ENCODE peak calls at places on chromosome X, in nine cellular contexts. S is fibroblast of pulmonary artery, X is BJ, C is astrocyte of the spinal cord, N is AG09319, G is kidney, B is SK-N-SH, R is endothelial cell, P is LNCaP clone FGC. J is an unnamed sample.

GRCh38 chrX:152028611-152029010 is 54.1 kb upstream of the GABRE start:
- DNase-seq in S (no peak), X (no peak), C (no peak), N (no peak), G (no peak), B (no peak), R (no peak), P (no peak), J (no peak)

GRCh38 chrX:130228871-130229270 is 39.8 kb downstream of the ZNF280C start:
- DNase-seq in S (no peak), X (no peak), C (no peak), N (no peak), G (no peak), B (no peak), R (no peak), P (no peak), J (no peak)

GRCh38 chrX:74521961-74522833 is 92.2 kb downstream of the RLIM start:
- DNase-seq in S (peak), X (peak), C (peak), N (peak), G (no peak), B (peak), R (no peak), P (no peak), J (peak)

GRCh38 chrX:53992589-53992988 is 51.7 kb downstream of the PHF8 start:
- DNase-seq in S (no peak), X (no peak), C (no peak), N (no peak), G (no peak), B (no peak), R (no peak), P (no peak), J (no peak)

GRCh38 chrX:84501798-84502628 is at the start of gene HDX:
- DNase-seq in S (peak), X (peak), C (peak), N (peak), G (peak), B (peak), R (peak), P (peak), J (peak)

GRCh38 chrX:100647739-100648138 is 3.7 kb downstream of the SRPX2 start:
- DNase-seq in S (peak), X (no peak), C (no peak), N (no peak), G (no peak), B (no peak), R (no peak), P (no peak), J (no peak)

GRCh38 chrX:19571708-19572107 is 56.4 kb upstream of the MAP3K15 start:
- DNase-seq in S (no peak), X (no peak), C (no peak), N (no peak), G (no peak), B (no peak), R (no peak), P (no peak), J (no peak)

GRCh38 chrX:19739683-19740082 is 147.7 kb downstream of the SH3KBP1 start:
- DNase-seq in S (peak), X (peak), C (peak), N (peak), G (no peak), B (peak), R (peak), P (peak), J (peak)

GRCh38 chrX:13661735-13662536 is 9.0 kb downstream of the TCEANC start:
- DNase-seq in S (no peak), X (no peak), C (no peak), N (no peak), G (no peak), B (no peak), R (no peak), P (no peak), J (no peak)

GRCh38 chrX:56813318-56813837 is 84.3 kb downstream of the NBDY start:
- DNase-seq in S (peak), X (no peak), C (no peak), N (peak), G (no peak), B (no peak), R (no peak), P (no peak), J (peak)

GRCh38 chrX:146707781-146708180 is 101.8 kb upstream of the CXorf51B start:
- DNase-seq in S (no peak), X (no peak), C (no peak), N (no peak), G (no peak), B (no peak), R (no peak), P (no peak), J (no peak)

GRCh38 chrX:31819455-31819854 is 747.6 kb upstream of the FTHL17 start:
- DNase-seq in S (no peak), X (no peak), C (no peak), N (no peak), G (no peak), B (no peak), R (no peak), P (no peak), J (no peak)

GRCh38 chrX:11209798-11210197 is 83.4 kb upstream of the AMELX start:
- DNase-seq in S (peak), X (no peak), C (no peak), N (no peak), G (no peak), B (no peak), R (no peak), P (no peak), J (no peak)

GRCh38 chrX:119573840-119574393 is 446 bp upstream of the UBE2A start:
- DNase-seq in S (peak), X (no peak), C (peak), N (no peak), G (no peak), B (peak), R (peak), P (peak), J (peak)

GRCh38 chrX:103774070-103774642 is 2.5 kb upstream of the PLP1 start:
- DNase-seq in S (peak), X (no peak), C (peak), N (no peak), G (no peak), B (peak), R (no peak), P (peak), J (peak)
- TF ChIP-seq CTCF in S (peak), X (peak), C (peak), N (peak), G (no peak), B (peak), R (no peak), P (peak), J (peak)

DNA sequence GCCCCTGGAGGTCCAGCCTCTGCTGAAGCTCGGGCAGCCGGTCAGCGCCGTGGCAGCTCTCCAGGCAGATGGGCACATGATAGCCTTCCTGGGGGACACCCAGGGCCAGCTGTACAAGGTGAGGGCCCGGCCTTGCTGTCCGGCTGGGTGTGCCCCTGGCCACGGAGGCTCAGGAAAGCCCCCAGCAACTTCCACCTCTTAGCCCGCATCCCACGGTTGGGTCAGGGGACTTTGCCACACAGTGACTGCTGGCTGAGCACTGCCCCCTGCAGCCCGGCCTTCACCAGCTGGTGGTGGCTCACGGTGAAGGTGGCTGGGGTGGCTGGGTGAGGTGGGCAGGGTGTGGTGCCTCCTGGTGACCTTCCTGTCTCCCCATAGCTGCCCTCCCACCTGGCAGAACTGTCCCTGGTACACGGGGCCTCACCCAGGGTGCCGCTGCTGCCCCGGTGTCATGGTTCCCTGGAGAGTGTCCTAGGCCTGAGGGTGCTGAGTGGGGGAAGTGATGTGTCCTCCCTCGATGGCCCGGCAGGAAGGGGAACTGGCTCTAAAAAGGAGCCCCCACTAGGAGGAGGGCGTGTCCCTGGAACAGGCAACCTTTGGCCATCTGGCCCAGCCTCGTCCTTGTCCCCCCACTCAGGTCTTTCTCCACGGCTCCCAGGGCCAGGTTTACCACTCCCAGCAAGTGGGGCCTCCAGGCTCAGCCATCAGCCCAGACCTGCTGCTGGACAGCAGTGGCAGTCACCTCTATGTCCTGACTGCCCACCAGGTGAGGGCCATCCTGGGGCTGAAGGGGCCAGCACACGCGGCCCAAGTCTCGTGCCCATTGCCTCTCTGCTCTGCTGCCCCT is 4.5 kb downstream of the PLXNB3 start:
- DNase-seq in S (no peak), X (no peak), C (no peak), N (no peak), G (peak), B (peak), R (no peak), P (no peak), J (no peak)
- TF ChIP-seq CTCF in S (no peak), X (no peak), C (no peak), N (no peak), G (no peak), B (peak), R (no peak), P (no peak), J (no peak)

DNA sequence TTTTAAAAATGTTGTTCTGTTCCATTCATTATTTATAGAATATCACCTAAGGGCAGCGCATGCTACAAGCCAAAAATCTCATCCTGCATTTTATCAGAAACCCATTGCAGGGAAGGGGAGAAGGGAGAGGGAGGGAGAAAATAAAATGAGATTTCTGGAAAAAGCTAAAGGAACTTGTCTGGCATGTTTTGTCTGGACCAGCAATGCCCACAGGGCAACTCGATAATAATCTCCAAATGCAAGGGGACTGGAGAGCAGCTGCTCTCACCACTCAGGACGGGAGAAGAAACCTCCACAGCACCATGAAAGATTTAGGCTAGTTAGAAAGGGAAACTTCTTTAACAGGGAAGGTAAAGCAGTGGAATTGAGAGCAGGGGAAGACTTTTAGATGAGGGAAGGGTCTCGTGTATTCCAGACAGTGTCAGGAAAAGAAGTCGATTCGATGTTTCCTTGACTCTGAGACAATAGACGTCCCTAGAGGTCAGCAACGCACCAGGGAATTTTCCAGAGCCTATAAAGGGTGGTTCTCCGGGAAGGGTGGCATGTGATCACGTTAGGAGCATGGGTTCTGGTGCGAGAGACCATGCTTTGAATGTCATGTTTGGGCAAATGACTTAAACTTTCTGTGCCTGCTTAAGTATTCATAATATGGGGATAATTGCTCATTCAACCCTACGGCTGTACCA is 132.2 kb upstream of the NDP start:
- DNase-seq in S (no peak), X (no peak), C (no peak), N (no peak), G (no peak), B (peak), R (no peak), P (no peak), J (no peak)
- TF ChIP-seq CTCF in S (no peak), X (no peak), C (no peak), N (no peak), G (no peak), B (no peak), R (no peak), P (no peak), J (no peak)

GRCh38 chrX:102651968-102652744 is 873 bp downstream of the GPRASP1 start:
- DNase-seq in S (peak), X (no peak), C (peak), N (no peak), G (peak), B (peak), R (peak), P (no peak), J (peak)
- TF ChIP-seq CTCF in S (peak), X (peak), C (peak), N (peak), G (peak), B (peak), R (no peak), P (no peak), J (peak)

GRCh38 chrX:43817454-43817853 is 64.8 kb downstream of the MAOB start:
- DNase-seq in S (no peak), X (no peak), C (no peak), N (no peak), G (no peak), B (no peak), R (no peak), P (no peak), J (no peak)

GRCh38 chrX:43813319-43813718 is 68.9 kb downstream of the MAOB start:
- DNase-seq in S (no peak), X (no peak), C (no peak), N (no peak), G (no peak), B (no peak), R (no peak), P (no peak), J (no peak)

GRCh38 chrX:43815209-43815608 is 67.0 kb downstream of the MAOB start:
- DNase-seq in S (peak), X (no peak), C (no peak), N (no peak), G (no peak), B (no peak), R (no peak), P (no peak), J (no peak)

GRCh38 chrX:43809463-43809862 is 72.8 kb downstream of the MAOB start:
- DNase-seq in S (peak), X (no peak), C (peak), N (no peak), G (no peak), B (no peak), R (no peak), P (no peak), J (peak)

GRCh38 chrX:43813898-43814297 is 68.4 kb downstream of the MAOB start:
- DNase-seq in S (peak), X (no peak), C (no peak), N (no peak), G (no peak), B (no peak), R (peak), P (peak), J (peak)
- TF ChIP-seq CTCF in S (peak), X (no peak), C (no peak), N (no peak), G (no peak), B (peak), R (no peak), P (peak), J (no peak)

DNA sequence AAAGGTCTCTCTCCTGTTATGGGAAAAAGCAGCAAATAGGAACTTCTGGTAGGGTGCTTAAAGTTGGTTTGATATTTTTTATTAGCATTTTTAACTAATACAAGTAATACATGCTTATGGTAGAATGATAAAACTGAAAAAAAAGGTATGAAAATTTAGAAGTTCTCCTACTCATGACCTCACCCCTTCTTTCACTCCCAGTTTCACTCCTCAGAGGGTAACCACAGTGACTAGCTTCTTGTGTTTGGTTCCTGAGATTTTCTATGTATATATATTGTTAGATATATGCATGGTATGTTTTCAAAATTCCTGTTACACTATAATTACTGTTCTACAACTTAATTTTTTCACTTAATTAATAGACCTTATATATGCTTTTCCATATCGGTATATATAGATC is 66.5 kb downstream of the AR start:
- DNase-seq in S (no peak), X (no peak), C (no peak), N (no peak), G (no peak), B (no peak), R (no peak), P (no peak), J (no peak)
- TF ChIP-seq CTCF in S (no peak), X (no peak), C (no peak), N (no peak), G (no peak), B (no peak), R (no peak), P (no peak), J (no peak)

GRCh38 chrX:124406294-124407013 is 60.1 kb downstream of the SH2D1A start:
- DNase-seq in S (peak), X (no peak), C (peak), N (peak), G (no peak), B (peak), R (peak), P (peak), J (peak)
- TF ChIP-seq CTCF in S (peak), X (peak), C (peak), N (peak), G (peak), B (peak), R (peak), P (peak), J (peak)

GRCh38 chrX:109632906-109633504 is 8.0 kb upstream of the KCNE5 start:
- DNase-seq in S (peak), X (no peak), C (no peak), N (no peak), G (no peak), B (peak), R (peak), P (no peak), J (peak)

GRCh38 chrX:109638158-109638557 is 13.2 kb upstream of the KCNE5 start:
- DNase-seq in S (no peak), X (no peak), C (no peak), N (no peak), G (no peak), B (no peak), R (no peak), P (no peak), J (no peak)

GRCh38 chrX:109629310-109629709 is 4.3 kb upstream of the KCNE5 start:
- DNase-seq in S (peak), X (no peak), C (peak), N (no peak), G (no peak), B (peak), R (no peak), P (no peak), J (peak)

GRCh38 chrX:109635151-109635550 is 10.2 kb upstream of the KCNE5 start:
- DNase-seq in S (peak), X (no peak), C (peak), N (no peak), G (no peak), B (peak), R (no peak), P (no peak), J (peak)
- TF ChIP-seq CTCF in S (peak), X (peak), C (peak), N (peak), G (no peak), B (peak), R (peak), P (peak), J (peak)

GRCh38 chrX:149992918-149993317 is 54.6 kb upstream of the EOLA2 start:
- DNase-seq in S (no peak), X (no peak), C (no peak), N (no peak), G (no peak), B (no peak), R (no peak), P (no peak), J (no peak)

GRCh38 chrX:149993989-149994388 is 55.7 kb upstream of the EOLA2 start:
- DNase-seq in S (no peak), X (no peak), C (no peak), N (no peak), G (no peak), B (no peak), R (no peak), P (no peak), J (no peak)

GRCh38 chrX:149996515-149996914 is 58.2 kb upstream of the EOLA2 start:
- DNase-seq in S (no peak), X (no peak), C (no peak), N (no peak), G (no peak), B (no peak), R (no peak), P (no peak), J (no peak)
- TF ChIP-seq CTCF in S (no peak), X (no peak), C (no peak), N (no peak), G (no peak), B (no peak), R (no peak), P (no peak), J (no peak)

DNA sequence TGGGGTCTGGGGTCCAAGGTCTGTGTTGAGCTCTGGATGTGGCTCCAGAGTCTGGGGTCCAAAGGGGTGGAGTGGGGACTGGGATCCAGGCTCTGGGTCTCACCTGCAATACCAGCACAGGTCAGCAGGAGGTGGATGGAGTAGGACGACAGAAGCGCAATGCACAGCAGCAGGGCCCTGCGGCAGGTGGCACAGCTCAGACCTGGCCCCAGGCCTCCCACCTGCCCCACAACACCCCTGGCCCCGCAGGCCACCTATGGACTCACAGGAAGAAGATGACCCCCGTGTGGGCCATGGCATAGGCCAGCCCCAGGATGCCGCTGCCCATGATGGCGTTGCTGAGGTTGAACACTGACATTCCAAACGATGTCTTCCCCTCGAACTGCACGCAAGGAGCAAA is 3.4 kb downstream of the SLC38A5 start:
- DNase-seq in S (no peak), X (no peak), C (no peak), N (no peak), G (no peak), B (peak), R (no peak), P (no peak), J (no peak)
- TF ChIP-seq CTCF in S (peak), X (no peak), C (peak), N (no peak), G (no peak), B (peak), R (peak), P (no peak), J (no peak)

J was measured in foreskin fibroblast.